ENCODE peak calls at places on chromosome 1, in six cellular contexts. G, L, W, J, U and O are unnamed samples.

GRCh38 chr1:3453891-3454810 is at the start of gene ARHGEF16:
- DNase-seq in G (peak; percentile 21), L (no peak), W (peak; percentile 78), J (no peak), U (no peak), O (no peak)

GRCh38 chr1:58891347-58891746 is 107.5 kb upstream of the JUN start:
- DNase-seq in G (no peak), L (no peak), W (no peak), J (no peak), U (no peak), O (no peak)

GRCh38 chr1:159250817-159251216 is 46.1 kb downstream of the ACKR1 start:
- DNase-seq in G (no peak), L (no peak), W (no peak), J (no peak), U (no peak), O (no peak)

GRCh38 chr1:231584117-231584516 is 42.5 kb upstream of the DISC1 start:
- DNase-seq in G (peak; percentile 83), L (peak; percentile 60), W (peak; percentile 40), J (no peak), U (peak; percentile 22), O (no peak)

GRCh38 chr1:204685236-204686006 is at the start of gene LRRN2:
- DNase-seq in G (no peak), L (no peak), W (peak; percentile 50), J (no peak), U (no peak), O (no peak)

GRCh38 chr1:154788241-154788870 is 81.7 kb downstream of the KCNN3 start:
- DNase-seq in G (no peak), L (no peak), W (no peak), J (no peak), U (no peak), O (no peak)

GRCh38 chr1:244796719-244797406 is 38.6 kb upstream of the COX20 start:
- DNase-seq in G (peak; percentile 61), L (no peak), W (peak; percentile 83), J (peak; percentile 18), U (peak; percentile 9), O (peak; percentile 64)

GRCh38 chr1:179794669-179795068 is 51.6 kb downstream of the FAM163A start:
- DNase-seq in G (no peak), L (no peak), W (no peak), J (no peak), U (no peak), O (no peak)

GRCh38 chr1:41093826-41094225 is 72.3 kb upstream of the SLFNL1 start:
- DNase-seq in G (no peak), L (no peak), W (peak; percentile 44), J (no peak), U (no peak), O (no peak)

GRCh38 chr1:1872329-1872994 is 18.4 kb downstream of the GNB1 start:
- DNase-seq in G (no peak), L (no peak), W (no peak), J (no peak), U (no peak), O (no peak)

GRCh38 chr1:61007534-61008364 is 74.6 kb upstream of the NFIA start:
- DNase-seq in G (no peak), L (no peak), W (no peak), J (no peak), U (no peak), O (no peak)